ENCODE peak calls at places on chromosome 12, in ten cellular contexts. K is AG04450, T is heart left ventricle, E is endodermal cell, Q is ovary, U is PC-3, A is tibial nerve, F is neural crest cell, Z is tibial artery, V is lower leg skin. Y is an unnamed sample.

GRCh38 chr12:93177208-93178153 is 200.2 kb upstream of the NUDT4 start:
- DNase-seq in E (no peak), Q (peak), U (no peak), V (no peak), A (no peak), K (no peak), F (no peak), Z (no peak), T (no peak), Y (peak)

GRCh38 chr12:120224304-120225199 is 23.6 kb upstream of the RPLP0 start:
- DNase-seq in K (no peak), T (no peak), Z (no peak), U (no peak), F (no peak), V (no peak), E (peak), Q (no peak), A (no peak), Y (peak)

GRCh38 chr12:75738486-75738885 is 227.1 kb upstream of the KRR1 start:
- DNase-seq in K (no peak), F (no peak), E (no peak), A (no peak), Z (no peak), U (no peak), T (no peak), V (no peak), Q (no peak), Y (peak)

GRCh38 chr12:45477526-45477925 is 252.0 kb upstream of the ARID2 start:
- DNase-seq in U (no peak), V (no peak), A (no peak), E (no peak), Q (no peak), Z (no peak), K (no peak), T (no peak), F (no peak), Y (no peak)

GRCh38 chr12:110577717-110578521 is 5.2 kb downstream of the PPTC7 start:
- DNase-seq in A (no peak), U (peak), V (no peak), F (no peak), Q (no peak), K (no peak), E (peak), Z (no peak), T (no peak), Y (peak)

GRCh38 chr12:52230364-52231281 is 2.4 kb upstream of the KRT7 start:
- DNase-seq in A (no peak), V (peak), K (no peak), Q (no peak), U (peak), F (no peak), T (peak), Z (no peak), E (no peak), Y (peak)

GRCh38 chr12:40168868-40169267 is 55.9 kb upstream of the LRRK2 start:
- DNase-seq in T (no peak), V (no peak), K (no peak), Q (no peak), F (no peak), E (no peak), A (no peak), U (no peak), Z (no peak), Y (no peak)

GRCh38 chr12:62008703-62009102 is 251.5 kb upstream of the USP15 start:
- DNase-seq in Z (no peak), U (no peak), A (no peak), Q (no peak), T (no peak), F (no peak), V (no peak), E (no peak), K (no peak), Y (no peak)

GRCh38 chr12:11812558-11813421 is 163.3 kb downstream of the ETV6 start:
- DNase-seq in Z (peak), Q (no peak), T (peak), A (no peak), K (no peak), F (peak), U (no peak), E (peak), V (peak), Y (peak)

GRCh38 chr12:105848286-105848685 is 290.5 kb downstream of the NUAK1 start:
- DNase-seq in F (no peak), V (no peak), K (no peak), A (no peak), Q (no peak), E (peak), T (no peak), Z (no peak), U (no peak), Y (no peak)

GRCh38 chr12:31999692-32000091 is 40.5 kb downstream of the RESF1 start:
- DNase-seq in U (no peak), F (no peak), Z (no peak), E (no peak), A (no peak), Q (no peak), T (no peak), V (no peak), K (no peak), Y (no peak)

DNA sequence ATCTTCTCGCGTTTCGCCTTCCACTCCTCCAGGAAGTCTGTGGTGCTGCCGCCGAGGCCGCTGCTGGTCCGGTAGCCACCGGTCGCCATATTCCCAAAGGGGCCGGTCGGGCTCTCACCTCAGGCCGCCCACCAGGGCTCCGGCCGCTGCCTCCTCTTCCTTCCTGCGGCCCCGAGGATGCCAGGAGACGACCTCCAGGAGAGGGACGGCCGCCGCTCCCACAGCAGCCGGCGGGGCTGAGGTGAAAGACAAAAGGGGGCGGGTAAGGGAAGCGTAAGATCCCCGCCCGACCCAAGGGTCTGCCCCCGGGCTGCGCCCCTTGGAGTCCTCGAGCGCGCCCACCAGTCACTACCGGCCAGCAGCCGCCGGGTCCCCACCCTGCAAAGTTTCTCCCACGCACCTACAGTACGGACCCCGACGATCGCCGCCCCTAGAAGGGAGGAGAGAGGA is 583 bp downstream of the PAWR start:
- DNase-seq in V (no peak), K (no peak), T (peak), U (peak), Q (no peak), F (peak), Z (peak), E (no peak), A (peak), Y (peak)
- TF ChIP-seq CTCF in V (no peak), K (no peak), T (no peak), U (no peak), Q (no peak), F (no peak), Z (no peak), E (no peak), A (no peak), Y (no peak)

GRCh38 chr12:2739832-2740641 is 54.7 kb upstream of the FKBP4 start:
- DNase-seq in A (peak), F (peak), U (peak), Q (no peak), Z (no peak), V (no peak), K (peak), T (no peak), E (peak), Y (peak)
- TF ChIP-seq CTCF in A (peak), F (peak), U (peak), Q (no peak), Z (peak), V (no peak), K (peak), T (peak), E (peak), Y (peak)

DNA sequence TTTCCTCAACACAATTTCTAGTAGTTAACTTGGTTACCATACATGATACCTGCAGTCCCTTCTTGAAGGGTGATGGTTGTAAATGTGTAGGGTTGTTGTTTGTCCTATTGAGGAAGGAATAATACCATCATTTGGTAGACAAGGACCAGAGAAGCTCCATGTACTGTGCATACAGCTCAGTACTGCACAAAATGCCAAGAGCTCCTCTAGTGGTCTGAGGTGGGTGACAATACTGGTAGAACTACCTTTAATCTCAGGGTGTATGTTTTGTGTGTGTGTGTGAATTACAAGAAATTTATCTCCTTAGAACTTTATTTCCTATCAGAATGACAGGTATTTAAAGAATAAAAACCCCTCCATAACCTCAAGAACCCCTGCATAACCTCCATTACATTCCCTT is 575.3 kb downstream of the TMTC2 start:
- DNase-seq in E (no peak), V (no peak), A (no peak), Z (no peak), F (no peak), T (no peak), K (no peak), U (peak), Q (no peak), Y (no peak)
- TF ChIP-seq CTCF in E (peak), V (no peak), A (no peak), Z (no peak), F (peak), T (no peak), K (no peak), U (peak), Q (no peak), Y (peak)

GRCh38 chr12:72264548-72265175 is 7.5 kb upstream of the TRHDE start:
- DNase-seq in F (no peak), Z (no peak), T (no peak), A (no peak), K (no peak), U (peak), Q (no peak), E (no peak), V (no peak), Y (peak)
- TF ChIP-seq CTCF in F (peak), Z (peak), T (no peak), A (no peak), K (peak), U (peak), Q (no peak), E (peak), V (no peak), Y (peak)

GRCh38 chr12:122005252-122005651 is 16.4 kb upstream of the BCL7A start:
- DNase-seq in T (peak), E (no peak), K (no peak), F (no peak), V (no peak), Q (no peak), U (no peak), Z (no peak), A (no peak), Y (no peak)
- TF ChIP-seq CTCF in T (no peak), E (no peak), K (no peak), F (no peak), V (no peak), Q (no peak), U (no peak), Z (no peak), A (no peak), Y (no peak)

GRCh38 chr12:77299910-77300772 is 234.8 kb upstream of the E2F7 start:
- DNase-seq in T (no peak), F (no peak), U (peak), V (no peak), E (no peak), K (no peak), Q (no peak), Z (no peak), A (no peak), Y (peak)
- TF ChIP-seq CTCF in T (no peak), F (no peak), U (no peak), V (no peak), E (no peak), K (no peak), Q (no peak), Z (no peak), A (no peak), Y (no peak)

DNA sequence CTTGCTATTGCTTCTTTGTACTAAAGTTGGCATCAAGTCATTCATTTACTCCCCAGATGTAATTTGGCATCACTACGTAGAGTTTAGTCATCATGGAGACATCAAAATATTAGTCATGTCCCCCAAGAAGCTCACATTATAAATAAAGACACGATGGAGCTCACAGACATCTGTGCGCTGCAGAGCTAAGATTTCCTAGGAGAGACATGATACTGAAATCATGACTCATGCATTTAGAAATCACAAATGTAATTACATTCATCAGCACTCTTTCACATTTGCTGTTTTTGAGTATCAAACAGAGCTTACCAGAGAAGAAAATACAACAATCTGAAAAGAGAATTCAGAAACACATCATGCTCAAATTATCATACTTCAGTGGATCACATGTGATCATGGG is 169.8 kb downstream of the LRIG3 start:
- DNase-seq in K (peak), V (no peak), F (no peak), Q (no peak), A (peak), U (peak), Z (no peak), T (no peak), E (no peak), Y (peak)
- TF ChIP-seq CTCF in K (no peak), V (no peak), F (no peak), Q (no peak), A (no peak), U (no peak), Z (no peak), T (no peak), E (no peak), Y (no peak)

GRCh38 chr12:54622463-54623183 is 12.1 kb downstream of the LACRT start:
- DNase-seq in E (no peak), Z (no peak), K (no peak), V (no peak), U (peak), T (no peak), Q (no peak), F (no peak), A (no peak), Y (peak)
- TF ChIP-seq CTCF in E (peak), Z (no peak), K (peak), V (no peak), U (peak), T (no peak), Q (no peak), F (peak), A (no peak), Y (peak)

Y was measured in choroid plexus epithelial cell.